ENCODE peak calls at places on chromosome 20, in nine cellular contexts. E is PC-9, F is keratinocyte, R is stomach, H is NT2/D1, X is aorta, K is astrocyte of the cerebellum, P is lower lobe of right lung, G is fibroblast of the aortic adventitia. C is an unnamed sample.
A peak's percentile ranks its signal among the peaks of the same experiment; 100 is the strongest.

GRCh38 chr20:52047811-52048302 is 143.7 kb downstream of the ZFP64 start:
- DNase-seq in E (no peak), F (no peak), R (no peak), H (peak; percentile 28), X (no peak), K (peak; percentile 84), P (no peak), G (no peak), C (peak; percentile 28)

GRCh38 chr20:9024596-9024995 is 44.3 kb upstream of the PLCB4 start:
- DNase-seq in E (no peak), F (no peak), R (no peak), H (no peak), X (no peak), K (no peak), P (no peak), G (no peak), C (no peak)

GRCh38 chr20:47490795-47491194 is 10.9 kb upstream of the NCOA3 start:
- DNase-seq in E (no peak), F (no peak), R (no peak), H (no peak), X (no peak), K (no peak), P (no peak), G (no peak), C (no peak)

GRCh38 chr20:46914789-46915359 is 20.2 kb downstream of the EYA2 start:
- DNase-seq in E (no peak), F (no peak), R (no peak), H (no peak), X (no peak), K (no peak), P (no peak), G (no peak), C (no peak)

GRCh38 chr20:32582659-32583580 is 2.2 kb downstream of the NOL4L start:
- DNase-seq in E (peak; percentile 36), F (no peak), R (no peak), H (no peak), X (no peak), K (no peak), P (no peak), G (no peak), C (no peak)

GRCh38 chr20:34171640-34172039 is 59.6 kb upstream of the EIF2S2 start:
- DNase-seq in E (no peak), F (no peak), R (no peak), H (no peak), X (no peak), K (no peak), P (no peak), G (no peak), C (no peak)

GRCh38 chr20:33679758-33680485 is 5.7 kb upstream of the NECAB3 start:
- DNase-seq in E (no peak), F (no peak), R (no peak), H (no peak), X (peak; percentile 48), K (no peak), P (no peak), G (no peak), C (no peak)

GRCh38 chr20:2544211-2544610 is 7.8 kb downstream of the TMC2 start:
- DNase-seq in E (no peak), F (no peak), R (no peak), H (no peak), X (no peak), K (no peak), P (no peak), G (no peak), C (no peak)

GRCh38 chr20:46276531-46276930 is 31.8 kb downstream of the CDH22 start:
- DNase-seq in E (no peak), F (no peak), R (no peak), H (no peak), X (no peak), K (no peak), P (no peak), G (no peak), C (no peak)

GRCh38 chr20:43331911-43332310 is 125.8 kb upstream of the SRSF6 start:
- DNase-seq in E (no peak), F (no peak), R (no peak), H (no peak), X (peak; percentile 47), K (no peak), P (no peak), G (peak; percentile 8), C (no peak)

GRCh38 chr20:46943861-46944591 is 49.4 kb downstream of the EYA2 start:
- DNase-seq in E (no peak), F (no peak), R (no peak), H (no peak), X (no peak), K (no peak), P (no peak), G (no peak), C (no peak)

GRCh38 chr20:51731771-51732453 is 36.3 kb downstream of the ATP9A start:
- DNase-seq in E (no peak), F (no peak), R (no peak), H (no peak), X (no peak), K (no peak), P (no peak), G (no peak), C (no peak)

GRCh38 chr20:24382330-24382729 is 87.1 kb upstream of the SYNDIG1 start:
- DNase-seq in E (no peak), F (no peak), R (no peak), H (no peak), X (peak; percentile 74), K (no peak), P (no peak), G (peak; percentile 44), C (no peak)

DNA sequence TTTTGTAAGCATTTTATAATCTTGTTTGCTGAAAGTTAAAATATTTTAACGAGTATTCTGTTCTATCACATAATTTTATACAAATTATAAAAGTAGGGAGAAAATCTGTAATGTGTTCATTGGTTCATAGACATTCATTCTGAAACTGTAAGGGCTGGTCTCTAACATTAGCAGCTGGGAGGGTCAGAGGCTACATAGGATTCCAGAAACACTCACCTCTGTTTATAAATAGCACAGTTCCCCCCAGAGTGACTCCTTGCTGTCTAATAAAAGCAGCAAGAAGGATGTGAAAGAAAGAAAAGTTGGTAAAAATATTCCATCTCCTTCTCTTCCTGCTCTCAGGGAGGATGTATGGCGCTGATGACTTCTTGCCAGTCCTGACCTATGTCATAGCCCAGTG is 25.3 kb upstream of the NAA20 start:
- DNase-seq in E (no peak), F (no peak), R (no peak), H (no peak), X (no peak), K (no peak), P (no peak), G (no peak), C (no peak)
- H3K4me3 ChIP-seq in E (no peak overlapping the region), F (no peak overlapping the region), R (no peak overlapping the region), H (no peak overlapping the region), X (no peak overlapping the region), K (no peak overlapping the region), P (no peak overlapping the region), G (no peak overlapping the region), C (no peak overlapping the region)

GRCh38 chr20:57473246-57474042 is 51.5 kb downstream of the CTCFL start:
- DNase-seq in E (no peak), F (no peak), R (no peak), H (no peak), X (peak; percentile 60), K (peak; percentile 23), P (peak; percentile 66), G (no peak), C (no peak)

GRCh38 chr20:57476073-57476526 is 48.8 kb downstream of the CTCFL start:
- DNase-seq in E (no peak), F (no peak), R (no peak), H (no peak), X (no peak), K (no peak), P (no peak), G (no peak), C (no peak)

GRCh38 chr20:57475388-57476072 is 49.4 kb downstream of the CTCFL start:
- DNase-seq in E (no peak), F (no peak), R (no peak), H (no peak), X (no peak), K (no peak), P (no peak), G (no peak), C (no peak)

GRCh38 chr20:57474191-57474590 is 50.7 kb downstream of the CTCFL start:
- DNase-seq in E (no peak), F (no peak), R (no peak), H (no peak), X (no peak), K (no peak), P (no peak), G (no peak), C (no peak)

GRCh38 chr20:57474816-57475215 is 50.1 kb downstream of the CTCFL start:
- DNase-seq in E (no peak), F (no peak), R (no peak), H (no peak), X (peak; percentile 26), K (no peak), P (peak; percentile 27), G (no peak), C (no peak)
- H3K4me3 ChIP-seq in E (no peak overlapping the region), F (no peak overlapping the region), R (no peak overlapping the region), H (no peak overlapping the region), X (no peak overlapping the region), K (no peak overlapping the region), P (no peak overlapping the region), G (no peak overlapping the region), C (no peak overlapping the region)

GRCh38 chr20:62286493-62287064 is 16.2 kb upstream of the ADRM1 start:
- DNase-seq in E (no peak), F (no peak), R (no peak), H (no peak), X (no peak), K (no peak), P (no peak), G (no peak), C (no peak)
- H3K4me3 ChIP-seq in E (no peak overlapping the region), F (no peak overlapping the region), R (no peak overlapping the region), H (no peak overlapping the region), X (no peak overlapping the region), K (no peak overlapping the region), P (no peak overlapping the region), G (no peak overlapping the region), C (no peak overlapping the region)

DNA sequence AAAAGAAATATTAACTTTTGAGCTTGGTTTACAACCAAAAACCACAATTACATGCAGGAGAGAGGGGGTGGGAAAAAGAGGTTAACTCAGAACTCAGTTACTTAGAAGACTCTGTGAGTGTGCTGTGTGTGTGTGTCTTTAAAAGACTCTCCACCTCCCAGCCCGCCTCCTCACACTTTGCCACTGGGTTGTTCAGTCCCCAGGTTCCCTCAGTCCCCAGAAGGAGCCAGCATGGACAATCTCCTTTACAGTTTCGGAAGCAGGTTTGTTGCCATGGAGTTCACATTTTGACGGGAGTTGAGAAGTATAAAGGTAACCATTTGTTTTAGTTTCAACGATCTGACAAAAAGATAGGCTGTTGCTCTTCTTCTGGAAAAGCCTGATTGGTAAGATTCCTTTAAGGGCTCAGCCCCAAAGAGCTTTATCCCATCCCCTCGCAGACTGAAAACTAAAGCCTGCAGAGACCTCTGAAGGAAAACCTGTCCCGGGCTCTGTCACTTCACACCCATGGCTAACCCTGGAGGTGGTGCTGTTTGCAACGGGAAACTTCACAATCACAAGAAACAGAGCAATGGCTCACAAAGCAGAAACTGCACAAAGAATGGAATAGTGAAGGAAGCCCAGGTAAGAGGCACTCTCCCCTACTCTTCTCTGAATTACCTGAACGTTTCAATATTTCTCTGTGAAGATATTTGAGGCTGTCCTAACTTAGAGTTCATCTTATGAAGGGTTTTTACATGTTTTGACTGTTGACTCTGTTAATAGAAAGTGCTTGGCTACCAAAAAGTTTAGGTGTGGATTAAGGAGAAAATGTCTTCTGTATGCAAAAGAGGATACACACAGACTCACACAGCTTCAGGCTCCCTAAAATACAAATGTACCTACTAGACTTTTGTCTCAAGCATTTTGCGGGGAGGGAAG is at the start of gene SPTLC3:
- DNase-seq in E (peak; percentile 67), F (no peak), R (peak; percentile 48), H (no peak), X (peak; percentile 57), K (peak; percentile 53), P (no peak), G (peak; percentile 59), C (peak; percentile 54)
- H3K4me3 ChIP-seq in E (peak within 1 kb of the TSS; percentile 50), F (peak within 1 kb of the TSS; percentile 81), R (peak within 1 kb of the TSS; percentile 47), H (no peak within 1 kb of the TSS), X (peak within 1 kb of the TSS; percentile 21), K (peak within 1 kb of the TSS; percentile 45), P (peak within 1 kb of the TSS; percentile 58), G (peak within 1 kb of the TSS; percentile 70), C (peak within 1 kb of the TSS; percentile 35)

C was measured in kidney epithelial cell.